ENCODE peak calls at places on chromosomes 6 and 20, in nine cellular contexts. Q is activated CD4-positive, alpha-beta T cell treated with anti-CD3 and anti-CD28 coated beads for 48 hours; G is lung; C is T-helper 2 cell; F is fibroblast of the aortic adventitia; H is mesenchymal stem cell; P is LoVo; Y is A673; N is neuronal stem cell. Z is an unnamed sample.

GRCh38 chr6:134198093-134198492 is 119.8 kb downstream of the SGK1 start:
- DNase-seq in Q (no peak), G (no peak), C (no peak), F (no peak), H (no peak), P (peak; percentile 57), Y (no peak), N (no peak), Z (no peak)

GRCh38 chr6:71544028-71544427 is 255.4 kb downstream of the OGFRL1 start:
- DNase-seq in Q (no peak), G (no peak), C (no peak), F (peak; percentile 78), H (no peak), P (no peak), Y (no peak), N (no peak), Z (no peak)

GRCh38 chr20:48781634-48782033 is 46.2 kb downstream of the PREX1 start:
- DNase-seq in Q (no peak), G (no peak), C (no peak), F (no peak), H (no peak), P (no peak), Y (peak; percentile 30), N (no peak), Z (no peak)

GRCh38 chr6:10101551-10102252 is 313.2 kb downstream of the TFAP2A start:
- DNase-seq in Q (no peak), G (no peak), C (no peak), F (no peak), H (no peak), P (no peak), Y (no peak), N (no peak), Z (no peak)

GRCh38 chr6:169141706-169142705 is 111.6 kb downstream of the THBS2 start:
- DNase-seq in Q (no peak), G (peak; percentile 30), C (no peak), F (peak; percentile 34), H (no peak), P (no peak), Y (no peak), N (no peak), Z (no peak)

GRCh38 chr6:157020398-157021266 is 243.5 kb downstream of the ARID1B start:
- DNase-seq in Q (peak; percentile 76), G (peak; percentile 69), C (peak; percentile 80), F (peak; percentile 65), H (peak; percentile 79), P (peak; percentile 51), Y (peak; percentile 80), N (no peak), Z (peak; percentile 39)

GRCh38 chr20:19631410-19631809 is 126.6 kb upstream of the RIN2 start:
- DNase-seq in Q (no peak), G (no peak), C (no peak), F (no peak), H (no peak), P (no peak), Y (no peak), N (no peak), Z (no peak)

GRCh38 chr20:46651091-46651962 is at the start of gene SLC13A3:
- DNase-seq in Q (no peak), G (no peak), C (no peak), F (no peak), H (no peak), P (no peak), Y (no peak), N (peak; percentile 21), Z (no peak)

GRCh38 chr6:12637960-12638641 is 78.5 kb upstream of the PHACTR1 start:
- DNase-seq in Q (peak; percentile 66), G (peak; percentile 48), C (peak; percentile 28), F (peak; percentile 47), H (peak; percentile 74), P (peak; percentile 50), Y (peak; percentile 87), N (peak; percentile 56), Z (no peak)

GRCh38 chr6:52519618-52520017 is 57.2 kb downstream of the TRAM2 start:
- DNase-seq in Q (no peak), G (no peak), C (no peak), F (no peak), H (no peak), P (no peak), Y (no peak), N (no peak), Z (no peak)

GRCh38 chr20:3808141-3808479 is 12.0 kb downstream of the CDC25B start:
- DNase-seq in Q (no peak), G (peak; percentile 84), C (no peak), F (peak; percentile 99), H (peak; percentile 91), P (peak; percentile 92), Y (peak; percentile 62), N (no peak), Z (no peak)

GRCh38 chr20:354298-354977 is 7.5 kb downstream of the NRSN2 start:
- DNase-seq in Q (peak; percentile 85), G (peak; percentile 79), C (peak; percentile 83), F (peak; percentile 80), H (peak; percentile 82), P (peak; percentile 85), Y (peak; percentile 86), N (peak; percentile 69), Z (peak; percentile 89)

GRCh38 chr20:53748821-53749402 is 155.3 kb upstream of the ZNF217 start:
- DNase-seq in Q (peak; percentile 29), G (no peak), C (peak; percentile 84), F (peak; percentile 63), H (peak; percentile 79), P (no peak), Y (peak; percentile 45), N (no peak), Z (no peak)

GRCh38 chr20:62159835-62160234 is 16.3 kb downstream of the SS18L1 start:
- DNase-seq in Q (peak; percentile 84), G (no peak), C (peak; percentile 62), F (no peak), H (no peak), P (no peak), Y (no peak), N (no peak), Z (no peak)

GRCh38 chr20:36273414-36274247 is 32.5 kb upstream of the DLGAP4 start:
- DNase-seq in Q (peak; percentile 24), G (no peak), C (peak; percentile 17), F (peak; percentile 43), H (peak; percentile 6), P (peak; percentile 7), Y (peak; percentile 30), N (no peak), Z (no peak)

GRCh38 chr6:128482642-128483041 is 37.8 kb downstream of the PTPRK start:
- DNase-seq in Q (no peak), G (no peak), C (no peak), F (no peak), H (no peak), P (no peak), Y (no peak), N (no peak), Z (no peak)

GRCh38 chr20:40265872-40266533 is 423.0 kb downstream of the MAFB start:
- DNase-seq in Q (no peak), G (peak; percentile 35), C (no peak), F (peak; percentile 39), H (peak; percentile 28), P (no peak), Y (peak; percentile 76), N (no peak), Z (no peak)

GRCh38 chr6:148629197-148629909 is 117.5 kb upstream of the UST start:
- DNase-seq in Q (no peak), G (no peak), C (peak; percentile 26), F (peak; percentile 76), H (peak; percentile 14), P (no peak), Y (no peak), N (no peak), Z (no peak)

GRCh38 chr20:62476074-62476838 is 461 bp upstream of the GATA5 start:
- DNase-seq in Q (peak; percentile 31), G (no peak), C (no peak), F (no peak), H (no peak), P (no peak), Y (no peak), N (no peak), Z (no peak)

GRCh38 chr20:32316667-32317066 is 39.2 kb downstream of the KIF3B start:
- DNase-seq in Q (no peak), G (no peak), C (no peak), F (no peak), H (no peak), P (no peak), Y (no peak), N (no peak), Z (no peak)

GRCh38 chr20:37530696-37531095 is 3.0 kb upstream of the BLCAP start:
- DNase-seq in Q (no peak), G (no peak), C (no peak), F (no peak), H (no peak), P (no peak), Y (no peak), N (no peak), Z (no peak)

GRCh38 chr6:44388135-44388487 is 605 bp downstream of the CDC5L start:
- DNase-seq in Q (no peak), G (no peak), C (no peak), F (no peak), H (no peak), P (no peak), Y (no peak), N (no peak), Z (no peak)

GRCh38 chr6:16752206-16752867 is 8.9 kb downstream of the ATXN1 start:
- DNase-seq in Q (no peak), G (no peak), C (no peak), F (peak; percentile 91), H (peak; percentile 94), P (peak; percentile 76), Y (peak; percentile 90), N (no peak), Z (no peak)

GRCh38 chr6:119603501-119603900 is 253.9 kb upstream of the MAN1A1 start:
- DNase-seq in Q (no peak), G (no peak), C (no peak), F (no peak), H (no peak), P (no peak), Y (no peak), N (no peak), Z (no peak)

GRCh38 chr20:48999890-49000870 is 45.9 kb upstream of the CSE1L start:
- DNase-seq in Q (no peak), G (no peak), C (no peak), F (no peak), H (no peak), P (no peak), Y (no peak), N (no peak), Z (no peak)

GRCh38 chr6:28218312-28219248 is 6.5 kb upstream of the ZSCAN9 start:
- DNase-seq in Q (peak; percentile 45), G (peak; percentile 69), C (peak; percentile 42), F (peak; percentile 51), H (peak; percentile 63), P (peak; percentile 73), Y (peak; percentile 75), N (peak; percentile 18), Z (peak; percentile 62)

GRCh38 chr6:84635081-84635745 is 129.2 kb downstream of the TBX18 start:
- DNase-seq in Q (no peak), G (no peak), C (no peak), F (peak; percentile 90), H (peak; percentile 61), P (no peak), Y (no peak), N (no peak), Z (no peak)

GRCh38 chr6:44223471-44224153 is at the start of gene SLC29A1:
- DNase-seq in Q (peak; percentile 90), G (peak; percentile 78), C (peak; percentile 86), F (no peak), H (peak; percentile 47), P (peak; percentile 71), Y (peak; percentile 87), N (peak; percentile 65), Z (peak; percentile 90)

Z was measured in GM12891.